ENCODE peak calls at places on chromosome 3, in six cellular contexts. P is K562, H is lower lobe of right lung, E is uterus, S is brain microvascular endothelial cell, K is cardiac fibroblast. Z is an unnamed sample.

GRCh38 chr3:100009285-100010086 is 104.8 kb downstream of the FILIP1L start:
- DNase-seq in H (no peak), S (no peak), K (peak), E (no peak), P (no peak), Z (no peak)

GRCh38 chr3:195154793-195155535 is 116.0 kb downstream of the XXYLT1 start:
- DNase-seq in K (peak), S (peak), E (peak), H (peak), P (no peak), Z (no peak)

GRCh38 chr3:70880416-70880815 is 568.0 kb upstream of the MDFIC2 start:
- DNase-seq in K (no peak), E (no peak), P (no peak), S (no peak), H (no peak), Z (no peak)

GRCh38 chr3:99607151-99607550 is 31.2 kb upstream of the COL8A1 start:
- DNase-seq in K (no peak), P (no peak), S (no peak), H (no peak), E (no peak), Z (no peak)

GRCh38 chr3:12371525-12372140 is 82.8 kb downstream of the PPARG start:
- DNase-seq in P (no peak), K (no peak), E (no peak), H (no peak), S (no peak), Z (no peak)

GRCh38 chr3:116734243-116734642 is 24.7 kb downstream of the TUSC7 start:
- DNase-seq in P (no peak), S (no peak), H (no peak), K (no peak), E (no peak), Z (no peak)

GRCh38 chr3:37770938-37771918 is 90.5 kb upstream of the CTDSPL start:
- DNase-seq in P (no peak), H (no peak), S (peak), E (no peak), K (no peak), Z (no peak)

GRCh38 chr3:64163019-64163754 is 62.1 kb downstream of the PRICKLE2 start:
- DNase-seq in H (no peak), S (no peak), E (no peak), K (no peak), P (no peak), Z (no peak)

GRCh38 chr3:34362910-34363309 is 564.5 kb downstream of the PDCD6IP start:
- DNase-seq in S (no peak), K (no peak), H (no peak), E (no peak), P (no peak), Z (no peak)

GRCh38 chr3:49906004-49906860 is 2.6 kb upstream of the MST1R start:
- DNase-seq in P (peak), E (no peak), K (peak), S (peak), H (peak), Z (no peak)
- TF ChIP-seq CTCF in P (peak), E (peak), K (peak), S (peak), H (peak), Z (peak)

GRCh38 chr3:130702985-130703384 is 43.6 kb downstream of the PIK3R4 start:
- DNase-seq in P (no peak), H (no peak), S (no peak), K (no peak), E (no peak), Z (no peak)
- TF ChIP-seq CTCF in P (no peak), H (no peak), S (no peak), K (no peak), E (no peak), Z (no peak)

DNA sequence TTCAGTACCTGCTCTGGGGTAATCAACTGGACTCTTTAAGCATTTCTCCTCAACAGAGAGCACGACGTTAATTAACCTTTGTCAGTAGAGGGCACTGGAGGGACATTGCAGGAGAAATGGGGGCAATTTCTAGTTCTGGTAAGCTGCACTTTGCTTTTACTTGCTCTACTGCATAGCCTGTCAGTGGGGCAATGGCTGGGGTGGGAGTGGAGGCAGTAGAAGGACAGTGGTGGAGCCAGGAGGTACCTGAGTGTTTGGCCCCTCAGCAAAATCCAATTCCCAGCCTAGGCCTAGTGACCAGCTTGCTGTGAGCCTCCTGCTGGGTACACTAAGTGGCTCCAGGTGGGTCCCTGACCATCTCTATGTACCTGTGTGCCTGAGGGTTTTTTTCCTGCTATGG is 18.3 kb upstream of the MED12L start:
- DNase-seq in K (no peak), H (no peak), P (no peak), S (no peak), E (no peak), Z (no peak)
- TF ChIP-seq CTCF in K (peak), H (no peak), P (peak), S (no peak), E (no peak), Z (no peak)

DNA sequence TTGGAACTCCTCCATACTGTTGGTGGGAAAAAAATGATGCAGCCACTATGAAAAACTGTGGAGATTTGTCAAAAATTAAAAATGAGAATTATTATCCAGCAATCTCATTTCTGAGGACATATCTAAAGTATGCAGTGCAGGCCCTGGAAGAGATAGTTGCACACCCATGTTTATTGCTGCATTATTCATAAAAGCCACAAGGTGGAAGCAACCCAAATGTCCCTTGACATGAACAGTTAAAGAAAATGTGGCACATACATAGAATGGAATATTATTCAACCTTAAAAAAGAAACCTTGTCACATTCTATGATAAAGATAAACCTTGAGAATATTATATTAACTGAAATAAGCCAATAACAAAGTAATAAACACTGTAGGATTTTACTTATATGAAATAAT is 80.9 kb upstream of the ARHGEF26 start:
- DNase-seq in E (no peak), K (peak), P (no peak), S (peak), H (no peak), Z (no peak)
- TF ChIP-seq CTCF in E (no peak), K (peak), P (peak), S (peak), H (peak), Z (peak)

Z was measured in CD14-positive monocyte.